ENCODE peak calls at places on chromosomes 1 and 21, in eight cellular contexts. Y is K562; K is ACHN; S is AG09319; Q is stimulated activated naive CD8-positive, alpha-beta T cell treated with anti-CD3 and anti-CD28 coated beads, Interleukin-15, Interleukin-2, amounts not matched to agents 100 U/mL and 50 U/mL, for 24 hours; E is kidney glomerular epithelial cell; X is T-cell; O is GM10248. F is an unnamed sample.

GRCh38 chr1:113917400-113918082 is 11.6 kb upstream of the HIPK1 start:
- DNase-seq in E (no peak), Q (no peak), K (no peak), S (no peak), O (no peak), X (no peak), Y (no peak), F (no peak)

GRCh38 chr1:17158961-17159360 is 39.7 kb upstream of the PADI2 start:
- DNase-seq in E (no peak), Q (no peak), O (no peak), Y (no peak), S (no peak), X (no peak), K (no peak), F (no peak)

GRCh38 chr1:246724725-246725095 is 501 bp downstream of the SCCPDH start:
- DNase-seq in K (peak), Q (peak), X (no peak), O (peak), E (peak), S (no peak), Y (peak), F (no peak)

GRCh38 chr1:2631136-2632050 is 1.4 kb downstream of the MMEL1 start:
- DNase-seq in X (no peak), S (no peak), Q (no peak), K (no peak), E (no peak), Y (no peak), O (no peak), F (no peak)

GRCh38 chr1:33005812-33006465 is 30.7 kb downstream of the AK2 start:
- DNase-seq in S (no peak), E (no peak), Q (no peak), O (no peak), K (no peak), Y (no peak), X (no peak), F (no peak)

GRCh38 chr1:107821340-107821739 is 143.6 kb downstream of the VAV3 start:
- DNase-seq in Q (peak), K (no peak), S (no peak), E (no peak), O (no peak), Y (no peak), X (no peak), F (no peak)

GRCh38 chr1:37808369-37809319 is 636 bp upstream of the YRDC start:
- DNase-seq in K (peak), E (peak), O (peak), Q (peak), S (peak), X (peak), Y (peak), F (peak)

GRCh38 chr1:16215882-16216753 is 3.7 kb upstream of the ARHGEF19 start:
- DNase-seq in S (peak), Y (peak), K (peak), Q (peak), X (peak), O (peak), E (peak), F (peak)

GRCh38 chr21:15084668-15085067 is 19.9 kb upstream of the NRIP1 start:
- DNase-seq in S (no peak), E (no peak), O (no peak), Q (no peak), K (no peak), Y (no peak), X (no peak), F (no peak)

GRCh38 chr1:12369258-12369657 is 139.4 kb downstream of the VPS13D start:
- DNase-seq in E (no peak), O (no peak), Q (no peak), Y (no peak), S (no peak), X (no peak), K (no peak), F (no peak)